ENCODE peak calls at places on chromosomes 3 and 15, in five cellular contexts. U is effector CD4-positive, alpha-beta T cell; O is cardiac fibroblast; Y is glutamatergic neuron; F is effector memory CD4-positive, alpha-beta T cell. V is an unnamed sample.

GRCh38 chr15:39181901-39182300 is 399.0 kb upstream of the THBS1 start:
- DNase-seq in U (no peak), O (no peak), Y (no peak), F (no peak), V (no peak)

GRCh38 chr15:95119041-95119440 is 887.7 kb downstream of the MCTP2 start:
- DNase-seq in U (no peak), O (no peak), Y (no peak), F (no peak), V (no peak)

GRCh38 chr3:152357587-152357986 is 88.9 kb downstream of the MBNL1 start:
- DNase-seq in U (no peak), O (no peak), Y (no peak), F (no peak), V (peak)

GRCh38 chr15:88057836-88058235 is 198.7 kb downstream of the NTRK3 start:
- DNase-seq in U (no peak), O (no peak), Y (peak), F (no peak), V (no peak)

GRCh38 chr3:131421301-131421700 is 39.7 kb downstream of the NUDT16 start:
- DNase-seq in U (no peak), O (no peak), Y (no peak), F (no peak), V (no peak)

GRCh38 chr15:29139072-29139471 is 130.6 kb downstream of the NSMCE3 start:
- DNase-seq in U (no peak), O (no peak), Y (peak), F (no peak), V (no peak)

GRCh38 chr3:184551614-184552256 is 9.8 kb upstream of the EPHB3 start:
- DNase-seq in U (no peak), O (no peak), Y (no peak), F (no peak), V (no peak)

GRCh38 chr3:70863049-70863448 is 550.6 kb upstream of the MDFIC2 start:
- DNase-seq in U (no peak), O (no peak), Y (no peak), F (no peak), V (no peak)

GRCh38 chr15:62110000-62110851 is 43.4 kb downstream of the C2CD4A start:
- DNase-seq in U (no peak), O (peak), Y (peak), F (no peak), V (no peak)

GRCh38 chr3:42177068-42177800 is 86.1 kb downstream of the TRAK1 start:
- DNase-seq in U (no peak), O (no peak), Y (no peak), F (no peak), V (no peak)

GRCh38 chr15:93974804-93975481 is 256.4 kb upstream of the MCTP2 start:
- DNase-seq in U (no peak), O (peak), Y (no peak), F (no peak), V (no peak)

GRCh38 chr15:101210466-101210865 is 41.4 kb downstream of the CHSY1 start:
- DNase-seq in U (no peak), O (peak), Y (no peak), F (no peak), V (no peak)

GRCh38 chr3:148006508-148006907 is 597.3 kb downstream of the ZIC1 start:
- DNase-seq in U (no peak), O (peak), Y (no peak), F (no peak), V (no peak)

GRCh38 chr3:112635674-112636073 is 5.3 kb downstream of the CCDC80 start:
- DNase-seq in U (no peak), O (peak), Y (no peak), F (no peak), V (no peak)

GRCh38 chr15:94239474-94239873 is 8.1 kb downstream of the MCTP2 start:
- DNase-seq in U (no peak), O (no peak), Y (no peak), F (no peak), V (no peak)

GRCh38 chr15:99408236-99409096 is 157.2 kb downstream of the LRRC28 start:
- DNase-seq in U (no peak), O (peak), Y (no peak), F (no peak), V (no peak)

GRCh38 chr3:148643389-148643840 is 54.3 kb upstream of the AGTR1 start:
- DNase-seq in U (no peak), O (peak), Y (no peak), F (no peak), V (no peak)

GRCh38 chr15:36682091-36682490 is 102.7 kb downstream of the CDIN1 start:
- DNase-seq in U (no peak), O (peak), Y (no peak), F (no peak), V (no peak)

GRCh38 chr3:186705882-186706780 is 11.0 kb upstream of the KNG1 start:
- DNase-seq in U (no peak), O (no peak), Y (no peak), F (no peak), V (no peak)

GRCh38 chr3:101829066-101829830 is 20.1 kb upstream of the NFKBIZ start:
- DNase-seq in U (peak), O (peak), Y (no peak), F (peak), V (peak)

GRCh38 chr3:43879166-43879565 is 188.4 kb downstream of the ABHD5 start:
- DNase-seq in U (no peak), O (peak), Y (no peak), F (no peak), V (no peak)

GRCh38 chr3:163562625-163563024 is 1515.7 kb downstream of the SI start:
- DNase-seq in U (no peak), O (no peak), Y (no peak), F (no peak), V (no peak)

GRCh38 chr15:37837276-37837675 is 97.2 kb upstream of the TMCO5A start:
- DNase-seq in U (no peak), O (peak), Y (no peak), F (no peak), V (no peak)

GRCh38 chr3:50405249-50405648 is 45.9 kb upstream of the TMEM115 start:
- DNase-seq in U (peak), O (peak), Y (no peak), F (no peak), V (no peak)

GRCh38 chr15:93520206-93520605 is 431.2 kb upstream of the RGMA start:
- DNase-seq in U (no peak), O (no peak), Y (no peak), F (no peak), V (no peak)

GRCh38 chr3:39434574-39434973 is 28.1 kb downstream of the RPSA start:
- DNase-seq in U (no peak), O (peak), Y (no peak), F (no peak), V (no peak)

GRCh38 chr3:61522629-61523028 is 38.7 kb upstream of the PTPRG start:
- DNase-seq in U (no peak), O (no peak), Y (no peak), F (no peak), V (no peak)

GRCh38 chr3:160870327-160870726 is 114.3 kb downstream of the PPM1L start:
- DNase-seq in U (no peak), O (no peak), Y (no peak), F (no peak), V (no peak)

GRCh38 chr3:54917862-54918261 is 10.0 kb downstream of the LRTM1 start:
- DNase-seq in U (no peak), O (no peak), Y (no peak), F (no peak), V (no peak)

GRCh38 chr3:66534304-66534703 is 33.5 kb upstream of the LRIG1 start:
- DNase-seq in U (no peak), O (no peak), Y (no peak), F (no peak), V (no peak)

GRCh38 chr15:72203507-72203837 is 5.9 kb upstream of the GRAMD2A start:
- DNase-seq in U (no peak), O (peak), Y (no peak), F (no peak), V (no peak)

GRCh38 chr3:189936210-189936609 is 184.5 kb downstream of the P3H2 start:
- DNase-seq in U (no peak), O (peak), Y (no peak), F (no peak), V (no peak)

GRCh38 chr3:179375091-179375999 is 27.8 kb downstream of the MFN1 start:
- DNase-seq in U (no peak), O (no peak), Y (no peak), F (no peak), V (no peak)

GRCh38 chr3:45664558-45664957 is 24.6 kb upstream of the SACM1L start:
- DNase-seq in U (peak), O (no peak), Y (no peak), F (peak), V (peak)